ENCODE peak calls at places on chromosomes 11 and 22, in ten cellular contexts. One of them, this sample, is unnamed.

GRCh38 chr11:19834761-19835160 is 122.1 kb downstream of the NAV2 start:
- DNase-seq in ELF-1: no peak
- DNase-seq in activated CD4-positive, alpha-beta T cell treated with anti-CD3 and anti-CD28 coated beads for 24 hours: no peak
- DNase-seq in Ammon's horn: no peak
- DNase-seq in activated T-cell treated with anti-CD3 and anti-CD28 coated beads, Interleukin-2, amount 50 U/mL, for 48 hours: no peak
- DNase-seq in HEK293T: no peak
- DNase-seq in COLO829: no peak
- DNase-seq in NCI-H1105 treated with DMSO at 0.1 percent for 48 hours: no peak
- DNase-seq in memory B cell: no peak
- DNase-seq in NCI-H460: no peak
- DNase-seq in this sample: no peak

GRCh38 chr22:28883917-28884753 is 763 bp downstream of the ZNRF3 start:
- DNase-seq in ELF-1: peak; percentile 41
- DNase-seq in activated CD4-positive, alpha-beta T cell treated with anti-CD3 and anti-CD28 coated beads for 24 hours: no peak
- DNase-seq in Ammon's horn: no peak
- DNase-seq in activated T-cell treated with anti-CD3 and anti-CD28 coated beads, Interleukin-2, amount 50 U/mL, for 48 hours: peak; percentile 53
- DNase-seq in HEK293T: peak; percentile 55
- DNase-seq in COLO829: no peak
- DNase-seq in NCI-H1105 treated with DMSO at 0.1 percent for 48 hours: peak; percentile 18
- DNase-seq in memory B cell: peak; percentile 56
- DNase-seq in NCI-H460: no peak
- DNase-seq in this sample: no peak

GRCh38 chr11:14906614-14907392 is 14.8 kb upstream of the CYP2R1 start:
- DNase-seq in ELF-1: peak; percentile 8
- DNase-seq in activated CD4-positive, alpha-beta T cell treated with anti-CD3 and anti-CD28 coated beads for 24 hours: no peak
- DNase-seq in Ammon's horn: no peak
- DNase-seq in activated T-cell treated with anti-CD3 and anti-CD28 coated beads, Interleukin-2, amount 50 U/mL, for 48 hours: peak; percentile 26
- DNase-seq in HEK293T: no peak
- DNase-seq in COLO829: no peak
- DNase-seq in NCI-H1105 treated with DMSO at 0.1 percent for 48 hours: no peak
- DNase-seq in memory B cell: peak; percentile 35
- DNase-seq in NCI-H460: no peak
- DNase-seq in this sample: no peak

GRCh38 chr11:46345131-46345597 is 2.1 kb upstream of the DGKZ start:
- DNase-seq in ELF-1: peak; percentile 76
- DNase-seq in activated CD4-positive, alpha-beta T cell treated with anti-CD3 and anti-CD28 coated beads for 24 hours: no peak
- DNase-seq in Ammon's horn: no peak
- DNase-seq in activated T-cell treated with anti-CD3 and anti-CD28 coated beads, Interleukin-2, amount 50 U/mL, for 48 hours: no peak
- DNase-seq in HEK293T: no peak
- DNase-seq in COLO829: no peak
- DNase-seq in NCI-H1105 treated with DMSO at 0.1 percent for 48 hours: peak; percentile 93
- DNase-seq in memory B cell: no peak
- DNase-seq in NCI-H460: no peak
- DNase-seq in this sample: no peak

GRCh38 chr22:20531404-20532181 is 24.2 kb downstream of the MED15 start:
- DNase-seq in ELF-1: peak; percentile 86
- DNase-seq in activated CD4-positive, alpha-beta T cell treated with anti-CD3 and anti-CD28 coated beads for 24 hours: no peak
- DNase-seq in Ammon's horn: peak; percentile 75
- DNase-seq in activated T-cell treated with anti-CD3 and anti-CD28 coated beads, Interleukin-2, amount 50 U/mL, for 48 hours: no peak
- DNase-seq in HEK293T: no peak
- DNase-seq in COLO829: peak; percentile 74
- DNase-seq in NCI-H1105 treated with DMSO at 0.1 percent for 48 hours: no peak
- DNase-seq in memory B cell: no peak
- DNase-seq in NCI-H460: peak; percentile 79
- DNase-seq in this sample: no peak

GRCh38 chr11:66586136-66586535 is 6.7 kb downstream of the CCDC87 start:
- DNase-seq in ELF-1: no peak
- DNase-seq in activated CD4-positive, alpha-beta T cell treated with anti-CD3 and anti-CD28 coated beads for 24 hours: no peak
- DNase-seq in Ammon's horn: no peak
- DNase-seq in activated T-cell treated with anti-CD3 and anti-CD28 coated beads, Interleukin-2, amount 50 U/mL, for 48 hours: no peak
- DNase-seq in HEK293T: no peak
- DNase-seq in COLO829: no peak
- DNase-seq in NCI-H1105 treated with DMSO at 0.1 percent for 48 hours: no peak
- DNase-seq in memory B cell: no peak
- DNase-seq in NCI-H460: no peak
- DNase-seq in this sample: no peak

GRCh38 chr22:48829908-48830307 is 997.8 kb downstream of the BRD1 start:
- DNase-seq in ELF-1: no peak
- DNase-seq in activated CD4-positive, alpha-beta T cell treated with anti-CD3 and anti-CD28 coated beads for 24 hours: no peak
- DNase-seq in Ammon's horn: no peak
- DNase-seq in activated T-cell treated with anti-CD3 and anti-CD28 coated beads, Interleukin-2, amount 50 U/mL, for 48 hours: no peak
- DNase-seq in HEK293T: no peak
- DNase-seq in COLO829: no peak
- DNase-seq in NCI-H1105 treated with DMSO at 0.1 percent for 48 hours: no peak
- DNase-seq in memory B cell: no peak
- DNase-seq in NCI-H460: no peak
- DNase-seq in this sample: no peak

GRCh38 chr22:43862074-43862881 is at the start of gene SULT4A1:
- DNase-seq in ELF-1: peak; percentile 52
- DNase-seq in activated CD4-positive, alpha-beta T cell treated with anti-CD3 and anti-CD28 coated beads for 24 hours: no peak
- DNase-seq in Ammon's horn: no peak
- DNase-seq in activated T-cell treated with anti-CD3 and anti-CD28 coated beads, Interleukin-2, amount 50 U/mL, for 48 hours: no peak
- DNase-seq in HEK293T: peak; percentile 90
- DNase-seq in COLO829: no peak
- DNase-seq in NCI-H1105 treated with DMSO at 0.1 percent for 48 hours: peak; percentile 43
- DNase-seq in memory B cell: no peak
- DNase-seq in NCI-H460: no peak
- DNase-seq in this sample: no peak

GRCh38 chr11:35911616-35912165 is 32.2 kb upstream of the LDLRAD3 start:
- DNase-seq in ELF-1: no peak
- DNase-seq in activated CD4-positive, alpha-beta T cell treated with anti-CD3 and anti-CD28 coated beads for 24 hours: no peak
- DNase-seq in Ammon's horn: no peak
- DNase-seq in activated T-cell treated with anti-CD3 and anti-CD28 coated beads, Interleukin-2, amount 50 U/mL, for 48 hours: no peak
- DNase-seq in HEK293T: no peak
- DNase-seq in COLO829: no peak
- DNase-seq in NCI-H1105 treated with DMSO at 0.1 percent for 48 hours: no peak
- DNase-seq in memory B cell: no peak
- DNase-seq in NCI-H460: no peak
- DNase-seq in this sample: no peak

GRCh38 chr11:77823775-77824174 is 2.8 kb downstream of the AAMDC start:
- DNase-seq in ELF-1: no peak
- DNase-seq in activated CD4-positive, alpha-beta T cell treated with anti-CD3 and anti-CD28 coated beads for 24 hours: no peak
- DNase-seq in Ammon's horn: no peak
- DNase-seq in activated T-cell treated with anti-CD3 and anti-CD28 coated beads, Interleukin-2, amount 50 U/mL, for 48 hours: no peak
- DNase-seq in HEK293T: no peak
- DNase-seq in COLO829: no peak
- DNase-seq in NCI-H1105 treated with DMSO at 0.1 percent for 48 hours: no peak
- DNase-seq in memory B cell: no peak
- DNase-seq in NCI-H460: no peak
- DNase-seq in this sample: no peak

GRCh38 chr11:6925636-6926207 is 504 bp upstream of the ZNF215 start:
- DNase-seq in ELF-1: peak; percentile 34
- DNase-seq in activated CD4-positive, alpha-beta T cell treated with anti-CD3 and anti-CD28 coated beads for 24 hours: no peak
- DNase-seq in Ammon's horn: peak; percentile 25
- DNase-seq in activated T-cell treated with anti-CD3 and anti-CD28 coated beads, Interleukin-2, amount 50 U/mL, for 48 hours: no peak
- DNase-seq in HEK293T: no peak
- DNase-seq in COLO829: no peak
- DNase-seq in NCI-H1105 treated with DMSO at 0.1 percent for 48 hours: no peak
- DNase-seq in memory B cell: no peak
- DNase-seq in NCI-H460: no peak
- DNase-seq in this sample: no peak

GRCh38 chr22:35642305-35642741 is 5.9 kb upstream of the APOL6 start:
- DNase-seq in ELF-1: no peak
- DNase-seq in activated CD4-positive, alpha-beta T cell treated with anti-CD3 and anti-CD28 coated beads for 24 hours: no peak
- DNase-seq in Ammon's horn: no peak
- DNase-seq in activated T-cell treated with anti-CD3 and anti-CD28 coated beads, Interleukin-2, amount 50 U/mL, for 48 hours: no peak
- DNase-seq in HEK293T: no peak
- DNase-seq in COLO829: no peak
- DNase-seq in NCI-H1105 treated with DMSO at 0.1 percent for 48 hours: no peak
- DNase-seq in memory B cell: no peak
- DNase-seq in NCI-H460: no peak
- DNase-seq in this sample: no peak

GRCh38 chr11:64490562-64491216 is 100.3 kb upstream of the SLC22A12 start:
- DNase-seq in ELF-1: no peak
- DNase-seq in activated CD4-positive, alpha-beta T cell treated with anti-CD3 and anti-CD28 coated beads for 24 hours: no peak
- DNase-seq in Ammon's horn: no peak
- DNase-seq in activated T-cell treated with anti-CD3 and anti-CD28 coated beads, Interleukin-2, amount 50 U/mL, for 48 hours: no peak
- DNase-seq in HEK293T: no peak
- DNase-seq in COLO829: no peak
- DNase-seq in NCI-H1105 treated with DMSO at 0.1 percent for 48 hours: no peak
- DNase-seq in memory B cell: no peak
- DNase-seq in NCI-H460: no peak
- DNase-seq in this sample: no peak

GRCh38 chr11:93972790-93973189 is 48.4 kb upstream of the HEPHL1 start:
- DNase-seq in ELF-1: no peak
- DNase-seq in activated CD4-positive, alpha-beta T cell treated with anti-CD3 and anti-CD28 coated beads for 24 hours: no peak
- DNase-seq in Ammon's horn: no peak
- DNase-seq in activated T-cell treated with anti-CD3 and anti-CD28 coated beads, Interleukin-2, amount 50 U/mL, for 48 hours: no peak
- DNase-seq in HEK293T: no peak
- DNase-seq in COLO829: no peak
- DNase-seq in NCI-H1105 treated with DMSO at 0.1 percent for 48 hours: no peak
- DNase-seq in memory B cell: no peak
- DNase-seq in NCI-H460: no peak
- DNase-seq in this sample: no peak

GRCh38 chr11:1126935-1127663 is 30.7 kb upstream of the MUC5AC start:
- DNase-seq in ELF-1: no peak
- DNase-seq in activated CD4-positive, alpha-beta T cell treated with anti-CD3 and anti-CD28 coated beads for 24 hours: no peak
- DNase-seq in Ammon's horn: no peak
- DNase-seq in activated T-cell treated with anti-CD3 and anti-CD28 coated beads, Interleukin-2, amount 50 U/mL, for 48 hours: no peak
- DNase-seq in HEK293T: no peak
- DNase-seq in COLO829: no peak
- DNase-seq in NCI-H1105 treated with DMSO at 0.1 percent for 48 hours: no peak
- DNase-seq in memory B cell: no peak
- DNase-seq in NCI-H460: no peak
- DNase-seq in this sample: no peak

GRCh38 chr11:122750047-122750446 is 88.3 kb upstream of the CRTAM start:
- DNase-seq in ELF-1: no peak
- DNase-seq in activated CD4-positive, alpha-beta T cell treated with anti-CD3 and anti-CD28 coated beads for 24 hours: no peak
- DNase-seq in Ammon's horn: no peak
- DNase-seq in activated T-cell treated with anti-CD3 and anti-CD28 coated beads, Interleukin-2, amount 50 U/mL, for 48 hours: no peak
- DNase-seq in HEK293T: no peak
- DNase-seq in COLO829: no peak
- DNase-seq in NCI-H1105 treated with DMSO at 0.1 percent for 48 hours: no peak
- DNase-seq in memory B cell: no peak
- DNase-seq in NCI-H460: no peak
- DNase-seq in this sample: no peak

GRCh38 chr11:133887692-133888332 is 42.5 kb upstream of the SPATA19 start:
- DNase-seq in ELF-1: no peak
- DNase-seq in activated CD4-positive, alpha-beta T cell treated with anti-CD3 and anti-CD28 coated beads for 24 hours: no peak
- DNase-seq in Ammon's horn: no peak
- DNase-seq in activated T-cell treated with anti-CD3 and anti-CD28 coated beads, Interleukin-2, amount 50 U/mL, for 48 hours: no peak
- DNase-seq in HEK293T: no peak
- DNase-seq in COLO829: no peak
- DNase-seq in NCI-H1105 treated with DMSO at 0.1 percent for 48 hours: no peak
- DNase-seq in memory B cell: no peak
- DNase-seq in NCI-H460: no peak
- DNase-seq in this sample: no peak

GRCh38 chr11:93741882-93742226 is 382 bp downstream of the C11orf54 start:
- DNase-seq in ELF-1: no peak
- DNase-seq in activated CD4-positive, alpha-beta T cell treated with anti-CD3 and anti-CD28 coated beads for 24 hours: no peak
- DNase-seq in Ammon's horn: no peak
- DNase-seq in activated T-cell treated with anti-CD3 and anti-CD28 coated beads, Interleukin-2, amount 50 U/mL, for 48 hours: no peak
- DNase-seq in HEK293T: peak; percentile 28
- DNase-seq in COLO829: peak; percentile 37
- DNase-seq in NCI-H1105 treated with DMSO at 0.1 percent for 48 hours: peak; percentile 59
- DNase-seq in memory B cell: no peak
- DNase-seq in NCI-H460: no peak
- DNase-seq in this sample: no peak

GRCh38 chr11:315051-315481 is 1.2 kb downstream of the IFITM1 start:
- DNase-seq in ELF-1: no peak
- DNase-seq in activated CD4-positive, alpha-beta T cell treated with anti-CD3 and anti-CD28 coated beads for 24 hours: no peak
- DNase-seq in Ammon's horn: no peak
- DNase-seq in activated T-cell treated with anti-CD3 and anti-CD28 coated beads, Interleukin-2, amount 50 U/mL, for 48 hours: peak; percentile 55
- DNase-seq in HEK293T: no peak
- DNase-seq in COLO829: no peak
- DNase-seq in NCI-H1105 treated with DMSO at 0.1 percent for 48 hours: no peak
- DNase-seq in memory B cell: no peak
- DNase-seq in NCI-H460: no peak
- DNase-seq in this sample: no peak

GRCh38 chr22:43850529-43850928 is 11.8 kb downstream of the SULT4A1 start:
- DNase-seq in ELF-1: no peak
- DNase-seq in activated CD4-positive, alpha-beta T cell treated with anti-CD3 and anti-CD28 coated beads for 24 hours: no peak
- DNase-seq in Ammon's horn: no peak
- DNase-seq in activated T-cell treated with anti-CD3 and anti-CD28 coated beads, Interleukin-2, amount 50 U/mL, for 48 hours: no peak
- DNase-seq in HEK293T: no peak
- DNase-seq in COLO829: no peak
- DNase-seq in NCI-H1105 treated with DMSO at 0.1 percent for 48 hours: no peak
- DNase-seq in memory B cell: no peak
- DNase-seq in NCI-H460: no peak
- DNase-seq in this sample: no peak

GRCh38 chr11:102347526-102348331 is 715 bp downstream of the BIRC2 start:
- DNase-seq in ELF-1: peak; percentile 31
- DNase-seq in activated CD4-positive, alpha-beta T cell treated with anti-CD3 and anti-CD28 coated beads for 24 hours: no peak
- DNase-seq in Ammon's horn: peak; percentile 27
- DNase-seq in activated T-cell treated with anti-CD3 and anti-CD28 coated beads, Interleukin-2, amount 50 U/mL, for 48 hours: peak; percentile 43
- DNase-seq in HEK293T: peak; percentile 21
- DNase-seq in COLO829: no peak
- DNase-seq in NCI-H1105 treated with DMSO at 0.1 percent for 48 hours: peak; percentile 39
- DNase-seq in memory B cell: no peak
- DNase-seq in NCI-H460: no peak
- DNase-seq in this sample: no peak

GRCh38 chr11:23764285-23764684 is 732.6 kb upstream of the LUZP2 start:
- DNase-seq in ELF-1: no peak
- DNase-seq in activated CD4-positive, alpha-beta T cell treated with anti-CD3 and anti-CD28 coated beads for 24 hours: no peak
- DNase-seq in Ammon's horn: no peak
- DNase-seq in activated T-cell treated with anti-CD3 and anti-CD28 coated beads, Interleukin-2, amount 50 U/mL, for 48 hours: no peak
- DNase-seq in HEK293T: no peak
- DNase-seq in COLO829: no peak
- DNase-seq in NCI-H1105 treated with DMSO at 0.1 percent for 48 hours: no peak
- DNase-seq in memory B cell: no peak
- DNase-seq in NCI-H460: no peak
- DNase-seq in this sample: no peak

GRCh38 chr22:24427500-24428164 is at the start of gene ADORA2A:
- DNase-seq in ELF-1: no peak
- DNase-seq in activated CD4-positive, alpha-beta T cell treated with anti-CD3 and anti-CD28 coated beads for 24 hours: peak; percentile 66
- DNase-seq in Ammon's horn: no peak
- DNase-seq in activated T-cell treated with anti-CD3 and anti-CD28 coated beads, Interleukin-2, amount 50 U/mL, for 48 hours: peak; percentile 87
- DNase-seq in HEK293T: no peak
- DNase-seq in COLO829: no peak
- DNase-seq in NCI-H1105 treated with DMSO at 0.1 percent for 48 hours: no peak
- DNase-seq in memory B cell: peak; percentile 81
- DNase-seq in NCI-H460: no peak
- DNase-seq in this sample: no peak

GRCh38 chr22:44920183-44920582 is 89.6 kb downstream of the PHF21B start:
- DNase-seq in ELF-1: no peak
- DNase-seq in activated CD4-positive, alpha-beta T cell treated with anti-CD3 and anti-CD28 coated beads for 24 hours: no peak
- DNase-seq in Ammon's horn: no peak
- DNase-seq in activated T-cell treated with anti-CD3 and anti-CD28 coated beads, Interleukin-2, amount 50 U/mL, for 48 hours: no peak
- DNase-seq in HEK293T: no peak
- DNase-seq in COLO829: no peak
- DNase-seq in NCI-H1105 treated with DMSO at 0.1 percent for 48 hours: no peak
- DNase-seq in memory B cell: no peak
- DNase-seq in NCI-H460: no peak
- DNase-seq in this sample: no peak

GRCh38 chr11:107859459-107860239 is 1.1 kb upstream of the SLC35F2 start:
- DNase-seq in ELF-1: peak; percentile 59
- DNase-seq in activated CD4-positive, alpha-beta T cell treated with anti-CD3 and anti-CD28 coated beads for 24 hours: no peak
- DNase-seq in Ammon's horn: peak; percentile 20
- DNase-seq in activated T-cell treated with anti-CD3 and anti-CD28 coated beads, Interleukin-2, amount 50 U/mL, for 48 hours: peak; percentile 62
- DNase-seq in HEK293T: peak; percentile 18
- DNase-seq in COLO829: no peak
- DNase-seq in NCI-H1105 treated with DMSO at 0.1 percent for 48 hours: peak; percentile 65
- DNase-seq in memory B cell: peak; percentile 14
- DNase-seq in NCI-H460: peak; percentile 26
- DNase-seq in this sample: no peak

GRCh38 chr11:74636633-74637184 is 44.3 kb downstream of the POLD3 start:
- DNase-seq in ELF-1: no peak
- DNase-seq in activated CD4-positive, alpha-beta T cell treated with anti-CD3 and anti-CD28 coated beads for 24 hours: no peak
- DNase-seq in Ammon's horn: no peak
- DNase-seq in activated T-cell treated with anti-CD3 and anti-CD28 coated beads, Interleukin-2, amount 50 U/mL, for 48 hours: no peak
- DNase-seq in HEK293T: no peak
- DNase-seq in COLO829: peak; percentile 62
- DNase-seq in NCI-H1105 treated with DMSO at 0.1 percent for 48 hours: no peak
- DNase-seq in memory B cell: no peak
- DNase-seq in NCI-H460: no peak
- DNase-seq in this sample: no peak

GRCh38 chr11:113274708-113275582 is 39.4 kb upstream of the TTC12 start:
- DNase-seq in ELF-1: peak; percentile 65
- DNase-seq in activated CD4-positive, alpha-beta T cell treated with anti-CD3 and anti-CD28 coated beads for 24 hours: no peak
- DNase-seq in Ammon's horn: peak; percentile 53
- DNase-seq in activated T-cell treated with anti-CD3 and anti-CD28 coated beads, Interleukin-2, amount 50 U/mL, for 48 hours: no peak
- DNase-seq in HEK293T: peak; percentile 26
- DNase-seq in COLO829: no peak
- DNase-seq in NCI-H1105 treated with DMSO at 0.1 percent for 48 hours: no peak
- DNase-seq in memory B cell: no peak
- DNase-seq in NCI-H460: no peak
- DNase-seq in this sample: no peak

GRCh38 chr22:36297568-36297967 is 44.6 kb downstream of the APOL1 start:
- DNase-seq in ELF-1: no peak
- DNase-seq in activated CD4-positive, alpha-beta T cell treated with anti-CD3 and anti-CD28 coated beads for 24 hours: no peak
- DNase-seq in Ammon's horn: no peak
- DNase-seq in activated T-cell treated with anti-CD3 and anti-CD28 coated beads, Interleukin-2, amount 50 U/mL, for 48 hours: no peak
- DNase-seq in HEK293T: no peak
- DNase-seq in COLO829: no peak
- DNase-seq in NCI-H1105 treated with DMSO at 0.1 percent for 48 hours: no peak
- DNase-seq in memory B cell: no peak
- DNase-seq in NCI-H460: no peak
- DNase-seq in this sample: no peak

This sample was measured in GM18507.